ENCODE peak calls at places on chromosomes 7 and 10, in ten cellular contexts. One of them, this sample, is unnamed.

GRCh38 chr10:122249303-122249850 is 21.7 kb upstream of the BTBD16 start:
- DNase-seq in fibroblast of mammary gland: no peak
- DNase-seq in dorsolateral prefrontal cortex: no peak
- DNase-seq in NCI-H1436: no peak
- DNase-seq in activated T-cell treated with anti-CD3 and anti-CD28 coated beads for 1 hour: no peak
- DNase-seq in HFF-Myc: no peak
- DNase-seq in left ventricle myocardium inferior: no peak
- DNase-seq in T-cell: no peak
- DNase-seq in skeletal muscle cell: no peak
- DNase-seq in stimulated activated CD8-positive, alpha-beta memory T cell treated with anti-CD3 and anti-CD28 coated beads, Interleukin-15, amount 100 ng/mL, for 24 hours: no peak
- DNase-seq in this sample: no peak

GRCh38 chr7:81721428-81721827 is 48.4 kb downstream of the HGF start:
- DNase-seq in fibroblast of mammary gland: peak; percentile 56
- DNase-seq in dorsolateral prefrontal cortex: no peak
- DNase-seq in NCI-H1436: no peak
- DNase-seq in activated T-cell treated with anti-CD3 and anti-CD28 coated beads for 1 hour: no peak
- DNase-seq in HFF-Myc: no peak
- DNase-seq in left ventricle myocardium inferior: no peak
- DNase-seq in T-cell: no peak
- DNase-seq in skeletal muscle cell: no peak
- DNase-seq in stimulated activated CD8-positive, alpha-beta memory T cell treated with anti-CD3 and anti-CD28 coated beads, Interleukin-15, amount 100 ng/mL, for 24 hours: no peak
- DNase-seq in this sample: no peak

GRCh38 chr10:78171633-78172032 is 138.0 kb downstream of the RPS24 start:
- DNase-seq in fibroblast of mammary gland: no peak
- DNase-seq in dorsolateral prefrontal cortex: no peak
- DNase-seq in NCI-H1436: no peak
- DNase-seq in activated T-cell treated with anti-CD3 and anti-CD28 coated beads for 1 hour: no peak
- DNase-seq in HFF-Myc: no peak
- DNase-seq in left ventricle myocardium inferior: no peak
- DNase-seq in T-cell: no peak
- DNase-seq in skeletal muscle cell: no peak
- DNase-seq in stimulated activated CD8-positive, alpha-beta memory T cell treated with anti-CD3 and anti-CD28 coated beads, Interleukin-15, amount 100 ng/mL, for 24 hours: no peak
- DNase-seq in this sample: no peak

GRCh38 chr10:116417821-116418220 is 9.8 kb upstream of the PNLIPRP3 start:
- DNase-seq in fibroblast of mammary gland: no peak
- DNase-seq in dorsolateral prefrontal cortex: no peak
- DNase-seq in NCI-H1436: no peak
- DNase-seq in activated T-cell treated with anti-CD3 and anti-CD28 coated beads for 1 hour: no peak
- DNase-seq in HFF-Myc: no peak
- DNase-seq in left ventricle myocardium inferior: no peak
- DNase-seq in T-cell: no peak
- DNase-seq in skeletal muscle cell: no peak
- DNase-seq in stimulated activated CD8-positive, alpha-beta memory T cell treated with anti-CD3 and anti-CD28 coated beads, Interleukin-15, amount 100 ng/mL, for 24 hours: no peak
- DNase-seq in this sample: no peak

GRCh38 chr7:13197501-13197900 is 510.1 kb downstream of the ARL4A start:
- DNase-seq in fibroblast of mammary gland: peak; percentile 67
- DNase-seq in dorsolateral prefrontal cortex: no peak
- DNase-seq in NCI-H1436: no peak
- DNase-seq in activated T-cell treated with anti-CD3 and anti-CD28 coated beads for 1 hour: no peak
- DNase-seq in HFF-Myc: no peak
- DNase-seq in left ventricle myocardium inferior: no peak
- DNase-seq in T-cell: no peak
- DNase-seq in skeletal muscle cell: no peak
- DNase-seq in stimulated activated CD8-positive, alpha-beta memory T cell treated with anti-CD3 and anti-CD28 coated beads, Interleukin-15, amount 100 ng/mL, for 24 hours: no peak
- DNase-seq in this sample: no peak

GRCh38 chr10:82252081-82252480 is 377.1 kb downstream of the NRG3 start:
- DNase-seq in fibroblast of mammary gland: peak; percentile 44
- DNase-seq in dorsolateral prefrontal cortex: no peak
- DNase-seq in NCI-H1436: no peak
- DNase-seq in activated T-cell treated with anti-CD3 and anti-CD28 coated beads for 1 hour: no peak
- DNase-seq in HFF-Myc: no peak
- DNase-seq in left ventricle myocardium inferior: no peak
- DNase-seq in T-cell: no peak
- DNase-seq in skeletal muscle cell: peak; percentile 24
- DNase-seq in stimulated activated CD8-positive, alpha-beta memory T cell treated with anti-CD3 and anti-CD28 coated beads, Interleukin-15, amount 100 ng/mL, for 24 hours: no peak
- DNase-seq in this sample: no peak

GRCh38 chr10:34045571-34046190 is 711.2 kb upstream of the NRP1 start:
- DNase-seq in fibroblast of mammary gland: peak; percentile 54
- DNase-seq in dorsolateral prefrontal cortex: no peak
- DNase-seq in NCI-H1436: no peak
- DNase-seq in activated T-cell treated with anti-CD3 and anti-CD28 coated beads for 1 hour: no peak
- DNase-seq in HFF-Myc: no peak
- DNase-seq in left ventricle myocardium inferior: no peak
- DNase-seq in T-cell: no peak
- DNase-seq in skeletal muscle cell: no peak
- DNase-seq in stimulated activated CD8-positive, alpha-beta memory T cell treated with anti-CD3 and anti-CD28 coated beads, Interleukin-15, amount 100 ng/mL, for 24 hours: no peak
- DNase-seq in this sample: no peak

GRCh38 chr10:123278445-123278844 is 124.2 kb downstream of the BUB3 start:
- DNase-seq in fibroblast of mammary gland: no peak
- DNase-seq in dorsolateral prefrontal cortex: no peak
- DNase-seq in NCI-H1436: no peak
- DNase-seq in activated T-cell treated with anti-CD3 and anti-CD28 coated beads for 1 hour: no peak
- DNase-seq in HFF-Myc: no peak
- DNase-seq in left ventricle myocardium inferior: no peak
- DNase-seq in T-cell: no peak
- DNase-seq in skeletal muscle cell: no peak
- DNase-seq in stimulated activated CD8-positive, alpha-beta memory T cell treated with anti-CD3 and anti-CD28 coated beads, Interleukin-15, amount 100 ng/mL, for 24 hours: no peak
- DNase-seq in this sample: no peak

GRCh38 chr7:92115821-92116220 is 18.5 kb downstream of the CYP51A1 start:
- DNase-seq in fibroblast of mammary gland: no peak
- DNase-seq in dorsolateral prefrontal cortex: no peak
- DNase-seq in NCI-H1436: no peak
- DNase-seq in activated T-cell treated with anti-CD3 and anti-CD28 coated beads for 1 hour: no peak
- DNase-seq in HFF-Myc: no peak
- DNase-seq in left ventricle myocardium inferior: no peak
- DNase-seq in T-cell: no peak
- DNase-seq in skeletal muscle cell: no peak
- DNase-seq in stimulated activated CD8-positive, alpha-beta memory T cell treated with anti-CD3 and anti-CD28 coated beads, Interleukin-15, amount 100 ng/mL, for 24 hours: no peak
- DNase-seq in this sample: no peak

GRCh38 chr7:12524794-12525386 is 45.6 kb upstream of the SCIN start:
- DNase-seq in fibroblast of mammary gland: peak; percentile 72
- DNase-seq in dorsolateral prefrontal cortex: no peak
- DNase-seq in NCI-H1436: peak; percentile 24
- DNase-seq in activated T-cell treated with anti-CD3 and anti-CD28 coated beads for 1 hour: no peak
- DNase-seq in HFF-Myc: peak; percentile 31
- DNase-seq in left ventricle myocardium inferior: no peak
- DNase-seq in T-cell: no peak
- DNase-seq in skeletal muscle cell: peak; percentile 17
- DNase-seq in stimulated activated CD8-positive, alpha-beta memory T cell treated with anti-CD3 and anti-CD28 coated beads, Interleukin-15, amount 100 ng/mL, for 24 hours: no peak
- DNase-seq in this sample: no peak

GRCh38 chr10:71831646-71832552 is 19.2 kb downstream of the PSAP start:
- DNase-seq in fibroblast of mammary gland: peak; percentile 60
- DNase-seq in dorsolateral prefrontal cortex: no peak
- DNase-seq in NCI-H1436: no peak
- DNase-seq in activated T-cell treated with anti-CD3 and anti-CD28 coated beads for 1 hour: no peak
- DNase-seq in HFF-Myc: no peak
- DNase-seq in left ventricle myocardium inferior: no peak
- DNase-seq in T-cell: no peak
- DNase-seq in skeletal muscle cell: no peak
- DNase-seq in stimulated activated CD8-positive, alpha-beta memory T cell treated with anti-CD3 and anti-CD28 coated beads, Interleukin-15, amount 100 ng/mL, for 24 hours: no peak
- DNase-seq in this sample: no peak

GRCh38 chr10:124611738-124612137 is 132.4 kb downstream of the FAM53B start:
- DNase-seq in fibroblast of mammary gland: no peak
- DNase-seq in dorsolateral prefrontal cortex: no peak
- DNase-seq in NCI-H1436: no peak
- DNase-seq in activated T-cell treated with anti-CD3 and anti-CD28 coated beads for 1 hour: peak; percentile 14
- DNase-seq in HFF-Myc: no peak
- DNase-seq in left ventricle myocardium inferior: no peak
- DNase-seq in T-cell: peak; percentile 61
- DNase-seq in skeletal muscle cell: no peak
- DNase-seq in stimulated activated CD8-positive, alpha-beta memory T cell treated with anti-CD3 and anti-CD28 coated beads, Interleukin-15, amount 100 ng/mL, for 24 hours: no peak
- DNase-seq in this sample: no peak

GRCh38 chr7:158413962-158414961 is 173.4 kb downstream of the PTPRN2 start:
- DNase-seq in fibroblast of mammary gland: peak; percentile 12
- DNase-seq in dorsolateral prefrontal cortex: peak; percentile 92
- DNase-seq in NCI-H1436: no peak
- DNase-seq in activated T-cell treated with anti-CD3 and anti-CD28 coated beads for 1 hour: no peak
- DNase-seq in HFF-Myc: no peak
- DNase-seq in left ventricle myocardium inferior: no peak
- DNase-seq in T-cell: no peak
- DNase-seq in skeletal muscle cell: no peak
- DNase-seq in stimulated activated CD8-positive, alpha-beta memory T cell treated with anti-CD3 and anti-CD28 coated beads, Interleukin-15, amount 100 ng/mL, for 24 hours: no peak
- DNase-seq in this sample: no peak